ENCODE peak calls at places on chromosomes 2 and 18, in four cellular contexts. S is RCC 7860, W is GM20000, O is heart right ventricle. B is an unnamed sample.

GRCh38 chr18:61882296-61883004 is 10.4 kb downstream of the RNF152 start:
- DNase-seq in S (no peak), W (no peak), O (no peak), B (no peak)

GRCh38 chr2:23708771-23709170 is 218.2 kb downstream of the ATAD2B start:
- DNase-seq in S (no peak), W (no peak), O (no peak), B (no peak)

GRCh38 chr2:179701524-179702110 is 159.8 kb downstream of the ZNF385B start:
- DNase-seq in S (peak), W (no peak), O (no peak), B (no peak)

GRCh38 chr2:238947920-238948710 is 100.2 kb downstream of the TWIST2 start:
- DNase-seq in S (peak), W (no peak), O (peak), B (peak)

GRCh38 chr2:133379159-133379558 is 189.1 kb downstream of the NCKAP5 start:
- DNase-seq in S (no peak), W (no peak), O (no peak), B (no peak)

GRCh38 chr2:180366481-180366880 is 359.4 kb upstream of the CWC22 start:
- DNase-seq in S (no peak), W (no peak), O (no peak), B (no peak)

GRCh38 chr2:169509230-169509917 is at the start of gene KLHL41:
- DNase-seq in S (no peak), W (no peak), O (no peak), B (no peak)

GRCh38 chr2:162241571-162241970 is 1.7 kb downstream of the FAP start:
- DNase-seq in S (no peak), W (no peak), O (no peak), B (no peak)

GRCh38 chr2:38723173-38723572 is 28.0 kb downstream of the SRSF7 start:
- DNase-seq in S (no peak), W (peak), O (no peak), B (no peak)

GRCh38 chr18:31506024-31506742 is 8.2 kb downstream of the DSG2 start:
- DNase-seq in S (no peak), W (no peak), O (no peak), B (no peak)

GRCh38 chr2:46298522-46299351 is 1.5 kb downstream of the EPAS1 start:
- DNase-seq in S (peak), W (peak), O (peak), B (peak)